ENCODE peak calls at places on chromosomes 12 and 14, in nine cellular contexts. N, E, Q, I, X, Z, W, T and B are unnamed samples.

GRCh38 chr12:115700896-115701465 is 576.5 kb downstream of the MED13L start:
- DNase-seq in E (no peak), X (no peak), I (no peak), Q (no peak), Z (no peak), N (no peak), T (no peak), W (no peak), B (no peak)

GRCh38 chr12:57749061-57749460 is 3.0 kb downstream of the CDK4 start:
- DNase-seq in I (no peak), E (no peak), X (no peak), N (no peak), T (no peak), Q (no peak), Z (no peak), W (no peak), B (no peak)

GRCh38 chr14:76193696-76194095 is 42.0 kb downstream of the GPATCH2L start:
- DNase-seq in Z (no peak), T (no peak), N (no peak), W (no peak), Q (peak), E (no peak), I (no peak), X (no peak), B (no peak)

GRCh38 chr12:74890237-74890599 is 319.4 kb downstream of the KCNC2 start:
- DNase-seq in I (no peak), T (peak), E (no peak), Q (peak), N (no peak), X (no peak), W (no peak), Z (peak), B (no peak)

GRCh38 chr12:95701275-95701674 is 89.3 kb downstream of the NTN4 start:
- DNase-seq in Q (no peak), I (no peak), X (no peak), N (no peak), Z (no peak), T (no peak), W (no peak), E (no peak), B (no peak)

GRCh38 chr14:53055003-53055402 is 98.1 kb downstream of the DDHD1 start:
- DNase-seq in Z (peak), I (peak), X (no peak), W (no peak), T (no peak), Q (peak), E (no peak), N (peak), B (no peak)

GRCh38 chr12:75471928-75472865 is 8.4 kb upstream of the GLIPR1 start:
- DNase-seq in W (no peak), I (no peak), E (no peak), Z (no peak), Q (no peak), T (no peak), N (no peak), X (no peak), B (no peak)

GRCh38 chr14:58131386-58131785 is 20.6 kb downstream of the ARMH4 start:
- DNase-seq in E (no peak), Z (peak), X (no peak), N (no peak), W (no peak), I (no peak), T (no peak), Q (peak), B (no peak)

GRCh38 chr14:84144166-84144565 is 1385.8 kb upstream of the FLRT2 start:
- DNase-seq in X (no peak), Q (no peak), N (no peak), I (no peak), Z (no peak), W (no peak), E (no peak), T (no peak), B (no peak)

GRCh38 chr12:114916124-114916523 is 232.1 kb upstream of the TBX3 start:
- DNase-seq in I (no peak), W (no peak), Q (peak), E (no peak), X (no peak), N (no peak), Z (no peak), T (no peak), B (no peak)

GRCh38 chr12:93177208-93178153 is 200.2 kb upstream of the NUDT4 start:
- DNase-seq in Z (no peak), I (no peak), W (no peak), Q (no peak), N (no peak), X (no peak), T (no peak), E (no peak), B (no peak)

GRCh38 chr12:62778187-62778586 is 156.8 kb downstream of the PPM1H start:
- DNase-seq in W (no peak), Z (no peak), I (no peak), T (no peak), E (no peak), Q (no peak), N (no peak), X (no peak), B (no peak)

GRCh38 chr12:62435337-62436163 is 31.1 kb upstream of the MON2 start:
- DNase-seq in Z (peak), Q (peak), W (peak), X (peak), N (peak), T (peak), E (peak), I (peak), B (peak)

GRCh38 chr12:112868459-112869041 is 38.2 kb upstream of the OAS1 start:
- DNase-seq in N (peak), Z (no peak), I (no peak), X (no peak), Q (peak), W (no peak), E (no peak), T (peak), B (no peak)

GRCh38 chr14:102015771-102016170 is 51.4 kb downstream of the DYNC1H1 start:
- DNase-seq in N (no peak), E (no peak), Q (no peak), W (no peak), T (no peak), I (no peak), X (no peak), Z (no peak), B (no peak)

GRCh38 chr14:37246427-37246829 is 48.7 kb downstream of the MIPOL1 start:
- DNase-seq in X (no peak), W (no peak), Z (peak), Q (peak), E (no peak), I (peak), T (no peak), N (peak), B (no peak)

GRCh38 chr12:105874121-105874520 is 264.6 kb downstream of the NUAK1 start:
- DNase-seq in Z (no peak), Q (no peak), I (no peak), E (no peak), W (no peak), N (no peak), X (no peak), T (no peak), B (no peak)

GRCh38 chr12:25730489-25731349 is 177.6 kb upstream of the LMNTD1 start:
- DNase-seq in E (no peak), X (no peak), Q (peak), I (no peak), N (peak), T (no peak), Z (no peak), W (no peak), B (no peak)

GRCh38 chr14:97796511-97796910 is 999.3 kb downstream of the VRK1 start:
- DNase-seq in E (no peak), W (no peak), T (no peak), N (no peak), Z (no peak), I (no peak), Q (no peak), X (no peak), B (no peak)

GRCh38 chr14:32366256-32366655 is 37.2 kb downstream of the AKAP6 start:
- DNase-seq in X (no peak), N (peak), T (no peak), W (no peak), Z (no peak), Q (peak), E (peak), I (no peak), B (no peak)

GRCh38 chr12:104734541-104735075 is 223.5 kb downstream of the SLC41A2 start:
- DNase-seq in N (no peak), Z (no peak), T (no peak), E (no peak), Q (no peak), W (no peak), X (no peak), I (no peak), B (no peak)

GRCh38 chr14:47208434-47208833 is 467.0 kb downstream of the MDGA2 start:
- DNase-seq in Z (no peak), I (no peak), Q (no peak), T (no peak), N (peak), E (no peak), X (no peak), W (no peak), B (no peak)

GRCh38 chr12:68310370-68310769 is 21.8 kb downstream of the MDM1 start:
- DNase-seq in W (no peak), Q (peak), X (no peak), N (no peak), T (no peak), Z (peak), I (no peak), E (no peak), B (no peak)

GRCh38 chr12:6461401-6462233 is 8.9 kb downstream of the VAMP1 start:
- DNase-seq in X (peak), N (no peak), Z (no peak), W (no peak), E (no peak), Q (no peak), I (peak), T (no peak), B (no peak)

GRCh38 chr12:89768586-89769482 is 60.2 kb upstream of the ATP2B1 start:
- DNase-seq in Z (peak), T (peak), I (no peak), X (no peak), Q (peak), E (no peak), W (no peak), N (no peak), B (no peak)

GRCh38 chr14:34997762-34998161 is 15.0 kb downstream of the SRP54 start:
- DNase-seq in W (no peak), Z (no peak), Q (no peak), E (no peak), N (peak), I (no peak), T (no peak), X (no peak), B (no peak)

GRCh38 chr12:15346488-15346887 is 24.2 kb downstream of the PTPRO start:
- DNase-seq in I (no peak), E (no peak), N (no peak), W (no peak), Z (no peak), X (no peak), T (no peak), Q (no peak), B (no peak)

GRCh38 chr12:111038075-111038474 is 117.7 kb upstream of the MYL2 start:
- DNase-seq in Q (no peak), W (no peak), Z (no peak), X (no peak), E (no peak), I (no peak), T (no peak), N (no peak), B (no peak)

GRCh38 chr12:126708492-126708896 is 1558.5 kb upstream of the TMEM132C start:
- DNase-seq in T (peak), Q (peak), Z (no peak), X (no peak), W (no peak), I (no peak), N (no peak), E (no peak), B (no peak)

GRCh38 chr14:59482471-59483331 is 1.5 kb downstream of the L3HYPDH start:
- DNase-seq in T (peak), W (no peak), Q (peak), I (no peak), X (no peak), N (no peak), Z (peak), E (no peak), B (peak)

GRCh38 chr12:27549231-27549800 is 25.3 kb downstream of the PPFIBP1 start:
- DNase-seq in X (no peak), T (peak), Q (peak), W (no peak), Z (no peak), E (no peak), I (no peak), N (no peak), B (no peak)

GRCh38 chr12:13945641-13946040 is 35.8 kb downstream of the GRIN2B start:
- DNase-seq in Q (no peak), E (no peak), X (no peak), T (no peak), N (no peak), I (no peak), W (no peak), Z (no peak), B (no peak)

GRCh38 chr14:102182190-102182589 is 42.5 kb downstream of the WDR20 start:
- DNase-seq in Q (peak), E (no peak), W (no peak), X (no peak), Z (no peak), N (no peak), T (no peak), I (no peak), B (no peak)

GRCh38 chr12:47216150-47216677 is 136.5 kb upstream of the AMIGO2 start:
- DNase-seq in N (no peak), I (peak), E (no peak), T (no peak), X (peak), Z (no peak), W (no peak), Q (no peak), B (no peak)

GRCh38 chr14:21199611-21200570 is 44.0 kb upstream of the OR5AU1 start:
- DNase-seq in Z (peak), E (no peak), T (no peak), I (no peak), W (no peak), Q (peak), N (no peak), X (no peak), B (no peak)

GRCh38 chr14:20790439-20791116 is 9.5 kb downstream of the RNASE6 start:
- DNase-seq in E (no peak), W (no peak), X (no peak), I (no peak), Z (no peak), N (no peak), T (no peak), Q (no peak), B (no peak)

GRCh38 chr14:68932219-68932618 is 46.9 kb downstream of the ACTN1 start:
- DNase-seq in T (no peak), Z (peak), I (no peak), E (no peak), Q (no peak), W (no peak), N (no peak), X (no peak), B (no peak)

GRCh38 chr12:89513544-89513943 is 11.1 kb downstream of the GALNT4 start:
- DNase-seq in X (no peak), N (no peak), Z (no peak), T (no peak), I (no peak), W (no peak), E (no peak), Q (no peak), B (no peak)

GRCh38 chr14:94596361-94596760 is 15.1 kb downstream of the SERPINA5 start:
- DNase-seq in Z (no peak), N (no peak), I (no peak), E (no peak), Q (no peak), W (no peak), X (no peak), T (no peak), B (no peak)

GRCh38 chr14:100531152-100531551 is 56.1 kb downstream of the BEGAIN start:
- DNase-seq in X (peak), Z (no peak), Q (no peak), N (no peak), T (no peak), W (peak), E (no peak), I (no peak), B (no peak)

DNA sequence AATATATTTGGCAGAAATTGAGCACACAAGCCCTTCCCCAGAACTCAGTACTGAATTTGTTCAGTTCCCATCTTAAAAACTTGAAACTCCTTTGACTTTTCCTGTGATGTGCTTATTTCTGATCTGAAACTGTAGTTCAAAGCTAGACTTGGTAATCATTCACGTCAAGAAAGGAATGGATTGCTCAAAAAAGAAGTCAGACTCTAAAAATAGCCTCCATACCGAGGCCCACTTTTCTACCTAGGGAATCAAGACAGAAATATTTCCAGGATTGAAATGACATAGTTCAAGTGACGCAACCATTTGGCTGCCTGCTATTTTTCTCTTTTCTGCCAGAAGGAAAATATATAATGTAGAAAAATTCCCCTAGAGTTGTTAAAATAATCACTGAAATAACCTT is 129.8 kb downstream of the ETV6 start:
- DNase-seq in X (no peak), Z (no peak), I (no peak), Q (no peak), N (no peak), W (no peak), E (no peak), T (no peak), B (no peak)
- H3K27ac ChIP-seq in X (no peak), Z (no peak), I (no peak), Q (no peak), N (no peak), W (no peak), E (no peak), T (no peak), B (peak)

GRCh38 chr12:49058366-49059062 is 2.1 kb downstream of the KMT2D start:
- DNase-seq in X (no peak), Q (no peak), W (no peak), Z (no peak), T (no peak), E (no peak), I (no peak), N (peak), B (no peak)

GRCh38 chr12:49059063-49059384 is 1.6 kb downstream of the KMT2D start:
- DNase-seq in T (no peak), Z (no peak), N (no peak), X (no peak), Q (no peak), W (no peak), E (no peak), I (no peak), B (no peak)

GRCh38 chr12:49059385-49060232 is 985 bp downstream of the KMT2D start:
- DNase-seq in N (peak), Z (no peak), W (no peak), Q (peak), T (peak), X (no peak), E (no peak), I (peak), B (no peak)

GRCh38 chr12:49055978-49056754 is 4.4 kb downstream of the KMT2D start:
- DNase-seq in X (peak), E (peak), Z (peak), I (peak), T (no peak), N (peak), Q (peak), W (no peak), B (no peak)

DNA sequence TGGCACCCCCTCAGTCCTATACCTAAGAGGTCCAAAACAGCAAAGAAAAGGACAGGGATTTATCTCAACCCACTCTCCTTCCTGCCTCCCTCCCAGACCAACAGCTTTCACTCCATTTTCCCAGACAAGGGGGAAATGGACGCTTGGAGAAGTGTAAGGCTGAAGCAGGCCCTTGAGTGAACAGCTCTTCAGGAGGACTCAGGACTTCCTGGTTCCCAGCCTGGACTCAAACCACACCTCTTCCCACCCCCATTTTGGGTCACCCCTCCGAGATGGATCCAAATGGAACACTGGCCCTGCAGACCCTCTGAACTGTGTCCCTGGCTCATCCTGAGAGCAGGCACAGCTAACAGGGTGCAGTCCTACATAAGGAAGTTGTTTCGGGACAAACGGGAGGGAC is 2.7 kb downstream of the KMT2D start:
- DNase-seq in T (no peak), W (no peak), X (no peak), E (no peak), Z (no peak), N (peak), Q (no peak), I (no peak), B (no peak)
- H3K27ac ChIP-seq in T (no peak), W (no peak), X (peak), E (no peak), Z (no peak), N (no peak), Q (no peak), I (peak), B (peak)

GRCh38 chr12:2273288-2273687 is 220.5 kb downstream of the CACNA1C start:
- DNase-seq in Q (no peak), T (no peak), E (no peak), X (no peak), I (no peak), Z (no peak), N (peak), W (no peak), B (no peak)
- H3K27ac ChIP-seq in Q (no peak), T (no peak), E (no peak), X (no peak), I (no peak), Z (peak), N (no peak), W (no peak), B (peak)

GRCh38 chr12:108618079-108618952 is 15.4 kb downstream of the SELPLG start:
- DNase-seq in N (peak), X (peak), I (peak), Z (peak), T (peak), W (peak), E (peak), Q (peak), B (no peak)
- H3K27ac ChIP-seq in N (no peak), X (no peak), I (peak), Z (no peak), T (no peak), W (no peak), E (no peak), Q (no peak), B (no peak)